ENCODE peak calls at places on chromosomes 13 and 19, in ten cellular contexts. K is OCI-LY7; N is tibial nerve; I is prostate gland; L is right lobe of liver; G is body of pancreas; Z is cardiac muscle cell; T is brain microvascular endothelial cell; J is HepG2; M is CD8-positive, alpha-beta T cell. S is an unnamed sample.

GRCh38 chr13:29129616-29130015 is 309.5 kb downstream of the MTUS2 start:
- DNase-seq in K (no peak), N (no peak), I (no peak), L (no peak), G (no peak), Z (no peak), T (no peak), J (no peak), M (no peak), S (no peak)

GRCh38 chr13:99969368-99969933 is 2.1 kb downstream of the ZIC5 start:
- DNase-seq in K (no peak), N (no peak), I (no peak), L (no peak), G (no peak), Z (peak), T (no peak), J (no peak), M (peak), S (no peak)

GRCh38 chr19:48372904-48373303 is 8.7 kb downstream of the SYNGR4 start:
- DNase-seq in K (no peak), N (no peak), I (peak), L (no peak), G (no peak), Z (no peak), T (no peak), J (no peak), M (no peak), S (peak)

GRCh38 chr19:12757544-12758274 is 6.1 kb downstream of the BEST2 start:
- DNase-seq in K (peak), N (no peak), I (peak), L (peak), G (peak), Z (peak), T (peak), J (peak), M (peak), S (no peak)

GRCh38 chr13:51666839-51667238 is 82.6 kb downstream of the WDFY2 start:
- DNase-seq in K (no peak), N (no peak), I (no peak), L (no peak), G (no peak), Z (no peak), T (no peak), J (no peak), M (no peak), S (no peak)

GRCh38 chr13:95896302-95896701 is 156.9 kb downstream of the UGGT2 start:
- DNase-seq in K (no peak), N (no peak), I (no peak), L (no peak), G (no peak), Z (no peak), T (no peak), J (no peak), M (no peak), S (no peak)

GRCh38 chr19:44575116-44575700 is 38.2 kb upstream of the IGSF23 start:
- DNase-seq in K (no peak), N (no peak), I (no peak), L (no peak), G (no peak), Z (no peak), T (no peak), J (no peak), M (no peak), S (no peak)

GRCh38 chr19:42422576-42423461 is 4.4 kb downstream of the LIPE start:
- DNase-seq in K (peak), N (no peak), I (no peak), L (no peak), G (no peak), Z (peak), T (no peak), J (peak), M (peak), S (no peak)

GRCh38 chr19:39083599-39083982 is 577 bp upstream of the ACP7 start:
- DNase-seq in K (no peak), N (no peak), I (no peak), L (no peak), G (no peak), Z (no peak), T (no peak), J (no peak), M (no peak), S (no peak)

GRCh38 chr13:37648604-37649003 is 50.0 kb upstream of the POSTN start:
- DNase-seq in K (no peak), N (no peak), I (no peak), L (no peak), G (no peak), Z (no peak), T (peak), J (no peak), M (no peak), S (peak)

GRCh38 chr19:45547965-45548609 is 36.5 kb downstream of the OPA3 start:
- DNase-seq in K (no peak), N (no peak), I (peak), L (no peak), G (no peak), Z (no peak), T (no peak), J (no peak), M (no peak), S (peak)

GRCh38 chr19:1247747-1248453 is 483 bp upstream of the MIDN start:
- DNase-seq in K (no peak), N (no peak), I (peak), L (peak), G (peak), Z (no peak), T (peak), J (peak), M (peak), S (no peak)

GRCh38 chr19:46693760-46694159 is 23.2 kb downstream of the PRKD2 start:
- DNase-seq in K (no peak), N (no peak), I (no peak), L (no peak), G (no peak), Z (no peak), T (no peak), J (no peak), M (no peak), S (no peak)

GRCh38 chr19:11242864-11243797 is 3.7 kb downstream of the ANGPTL8 start:
- DNase-seq in K (peak), N (peak), I (peak), L (peak), G (peak), Z (peak), T (peak), J (peak), M (peak), S (no peak)

GRCh38 chr19:6729573-6730152 is 7.7 kb downstream of the GPR108 start:
- DNase-seq in K (no peak), N (no peak), I (no peak), L (peak), G (no peak), Z (no peak), T (no peak), J (no peak), M (no peak), S (no peak)

GRCh38 chr13:80452279-80452678 is 111.4 kb upstream of the SPRY2 start:
- DNase-seq in K (no peak), N (no peak), I (no peak), L (no peak), G (no peak), Z (no peak), T (no peak), J (no peak), M (no peak), S (no peak)

GRCh38 chr19:10424011-10424637 is 3.8 kb downstream of the PDE4A start:
- DNase-seq in K (peak), N (peak), I (peak), L (peak), G (peak), Z (peak), T (peak), J (peak), M (peak), S (no peak)

GRCh38 chr19:49952906-49953305 is 8.1 kb downstream of the SIGLEC11 start:
- DNase-seq in K (no peak), N (no peak), I (no peak), L (no peak), G (no peak), Z (no peak), T (no peak), J (no peak), M (no peak), S (no peak)
- H3K27ac ChIP-seq in K (no peak), N (no peak), I (no peak), L (no peak), G (no peak), Z (no peak), T (no peak), J (no peak), M (no peak), S (no peak)

GRCh38 chr19:3982701-3983541 is 2.3 kb downstream of the EEF2 start:
- DNase-seq in K (no peak), N (no peak), I (no peak), L (peak), G (peak), Z (no peak), T (no peak), J (peak), M (no peak), S (no peak)
- H3K27ac ChIP-seq in K (peak), N (no peak), I (no peak), L (peak), G (no peak), Z (no peak), T (peak), J (peak), M (no peak), S (peak)

GRCh38 chr19:55258828-55259539 is at the start of gene PPP6R1:
- DNase-seq in K (peak), N (peak), I (peak), L (peak), G (peak), Z (peak), T (peak), J (peak), M (peak), S (peak)

GRCh38 chr19:55255618-55256423 is 3.0 kb downstream of the PPP6R1 start:
- DNase-seq in K (peak), N (no peak), I (no peak), L (no peak), G (no peak), Z (no peak), T (peak), J (peak), M (peak), S (peak)

GRCh38 chr19:55258476-55258827 is 365 bp downstream of the PPP6R1 start:
- DNase-seq in K (no peak), N (no peak), I (no peak), L (no peak), G (no peak), Z (peak), T (no peak), J (no peak), M (peak), S (no peak)

GRCh38 chr19:55257461-55258411 is 1.1 kb downstream of the PPP6R1 start:
- DNase-seq in K (peak), N (no peak), I (no peak), L (no peak), G (peak), Z (peak), T (peak), J (no peak), M (peak), S (no peak)

GRCh38 chr19:55256562-55257460 is 2.0 kb downstream of the PPP6R1 start:
- DNase-seq in K (no peak), N (no peak), I (no peak), L (no peak), G (no peak), Z (no peak), T (no peak), J (peak), M (no peak), S (no peak)
- H3K27ac ChIP-seq in K (peak), N (peak), I (no peak), L (no peak), G (no peak), Z (no peak), T (no peak), J (peak), M (peak), S (no peak)

GRCh38 chr13:36352350-36352749 is 6.2 kb upstream of the SPART start:
- DNase-seq in K (no peak), N (no peak), I (no peak), L (no peak), G (no peak), Z (no peak), T (no peak), J (no peak), M (no peak), S (no peak)
- H3K27ac ChIP-seq in K (no peak), N (no peak), I (no peak), L (no peak), G (no peak), Z (no peak), T (no peak), J (no peak), M (no peak), S (no peak)

GRCh38 chr19:30449673-30450072 is 77.5 kb downstream of the ZNF536 start:
- DNase-seq in K (no peak), N (no peak), I (no peak), L (no peak), G (no peak), Z (no peak), T (no peak), J (no peak), M (no peak), S (no peak)
- H3K27ac ChIP-seq in K (no peak), N (peak), I (no peak), L (no peak), G (no peak), Z (no peak), T (no peak), J (no peak), M (no peak), S (no peak)

DNA sequence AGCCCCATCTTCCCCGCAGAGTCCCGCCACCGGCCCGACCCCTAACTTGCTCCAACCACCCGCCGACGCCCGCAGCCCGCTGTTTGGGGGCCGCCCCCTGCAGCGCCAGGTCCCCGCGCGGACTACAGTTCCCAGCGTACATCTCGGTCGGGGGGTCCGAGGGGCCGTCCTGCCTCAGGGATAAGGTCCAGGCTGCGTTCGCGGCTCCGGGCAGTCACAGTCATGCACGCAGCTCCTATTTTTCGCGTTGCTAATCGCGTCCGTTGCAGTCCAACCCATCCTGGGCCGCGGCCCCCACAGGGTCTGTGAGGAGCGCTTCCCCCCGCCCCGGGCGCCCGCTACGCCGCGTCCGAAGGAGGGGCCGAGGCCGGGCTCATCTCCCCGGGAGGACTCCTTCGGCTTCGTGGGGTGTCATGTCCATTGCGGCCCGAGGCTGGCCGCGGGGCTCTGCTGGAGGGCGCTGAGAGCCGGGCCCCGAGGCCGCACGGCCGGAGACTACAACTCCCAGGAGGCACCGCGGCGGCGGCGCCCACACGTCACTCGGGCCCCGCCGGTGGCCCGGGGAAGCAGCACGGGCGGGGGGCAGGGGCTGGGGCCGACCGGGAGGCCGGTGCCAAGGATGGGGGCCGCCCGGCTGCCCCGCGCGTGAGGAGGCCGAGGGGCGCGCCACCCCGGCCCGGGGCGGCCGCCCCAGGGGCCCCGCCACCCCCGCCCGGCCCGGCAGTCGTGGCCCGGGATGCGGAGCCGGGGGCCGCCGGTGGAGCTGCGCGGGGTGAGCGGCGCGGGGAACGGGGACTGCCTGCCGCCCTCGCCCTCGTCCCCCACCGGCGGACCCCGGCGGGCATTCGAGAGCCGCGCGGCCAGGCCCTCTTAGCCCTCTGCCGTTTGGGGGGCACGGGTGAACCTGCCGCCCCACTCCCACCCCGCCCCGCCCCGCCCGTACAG is at the start of gene MAP3K10:
- DNase-seq in K (peak), N (peak), I (peak), L (peak), G (peak), Z (peak), T (peak), J (peak), M (peak), S (no peak)
- H3K27ac ChIP-seq in K (peak), N (peak), I (peak), L (peak), G (peak), Z (peak), T (peak), J (peak), M (peak), S (peak)

GRCh38 chr19:19021115-19021514 is 12.2 kb downstream of the SUGP2 start:
- DNase-seq in K (no peak), N (no peak), I (peak), L (no peak), G (no peak), Z (no peak), T (peak), J (peak), M (no peak), S (no peak)
- H3K27ac ChIP-seq in K (no peak), N (no peak), I (no peak), L (no peak), G (no peak), Z (no peak), T (peak), J (peak), M (no peak), S (no peak)

DNA sequence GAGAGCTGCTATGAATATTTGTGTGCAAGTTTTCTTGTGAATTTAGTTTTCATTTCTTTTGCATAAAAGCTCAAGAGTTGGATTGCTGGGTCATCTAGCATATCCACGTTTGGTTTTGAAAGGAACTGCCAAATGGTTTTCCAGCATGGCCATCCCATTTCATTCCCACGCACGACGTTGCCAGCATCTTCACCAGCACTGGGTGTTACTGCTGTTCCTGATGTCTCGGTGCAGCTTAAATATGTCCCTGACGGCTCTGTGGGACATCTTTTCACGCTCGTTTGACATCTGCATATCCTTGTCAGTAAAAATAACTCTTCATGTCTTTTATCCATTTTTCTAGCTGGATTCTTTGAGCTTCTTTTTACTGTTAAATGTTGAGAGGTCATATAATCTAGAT is 123.7 kb downstream of the ATP11A start:
- DNase-seq in K (no peak), N (no peak), I (no peak), L (no peak), G (no peak), Z (no peak), T (no peak), J (no peak), M (no peak), S (no peak)
- H3K27ac ChIP-seq in K (no peak), N (no peak), I (no peak), L (no peak), G (no peak), Z (no peak), T (no peak), J (no peak), M (no peak), S (no peak)